ENCODE peak calls at places on chromosome 20, in ten cellular contexts. G is ovary; B is endothelial cell of umbilical vein; D is CD8-positive, alpha-beta T cell; T is A549; A is suprapubic skin; N is progenitor cell of endocrine pancreas; S is breast epithelium; V is uterus; Z is fibroblast of lung. W is an unnamed sample.

GRCh38 chr20:32820000-32820697 is 395 bp downstream of the MAPRE1 start:
- DNase-seq in A (peak), S (no peak), G (no peak), Z (peak), D (peak), T (peak), B (peak), V (peak), N (peak), W (no peak)

GRCh38 chr20:7596541-7596940 is 343.7 kb downstream of the HAO1 start:
- DNase-seq in B (no peak), N (no peak), A (no peak), S (no peak), V (no peak), G (no peak), T (no peak), D (no peak), Z (no peak), W (no peak)

GRCh38 chr20:51608060-51608459 is 65.5 kb upstream of the NFATC2 start:
- DNase-seq in D (no peak), G (no peak), A (no peak), N (no peak), Z (no peak), B (no peak), V (no peak), S (no peak), T (no peak), W (no peak)

GRCh38 chr20:54320148-54320607 is 112.3 kb downstream of the PFDN4 start:
- DNase-seq in Z (peak), B (no peak), T (no peak), A (no peak), N (no peak), V (no peak), D (no peak), G (no peak), S (no peak), W (no peak)

GRCh38 chr20:14445902-14446301 is 108.5 kb upstream of the FLRT3 start:
- DNase-seq in N (no peak), T (no peak), D (no peak), V (no peak), S (no peak), A (no peak), Z (no peak), G (no peak), B (no peak), W (no peak)

GRCh38 chr20:62516345-62516744 is 40.5 kb upstream of the GATA5 start:
- DNase-seq in B (no peak), G (no peak), A (no peak), S (no peak), V (no peak), T (peak), D (no peak), Z (no peak), N (no peak), W (no peak)

GRCh38 chr20:3797592-3798404 is 1.7 kb downstream of the CDC25B start:
- DNase-seq in S (no peak), G (no peak), B (no peak), V (no peak), D (no peak), A (no peak), Z (peak), N (no peak), T (no peak), W (no peak)

GRCh38 chr20:55947701-55948100 is 57.6 kb downstream of the CBLN4 start:
- DNase-seq in S (no peak), Z (no peak), V (no peak), G (no peak), N (no peak), B (no peak), T (no peak), A (no peak), D (no peak), W (no peak)

GRCh38 chr20:46767127-46767761 is 57.8 kb downstream of the SLC2A10 start:
- DNase-seq in D (no peak), V (no peak), B (peak), A (no peak), T (peak), G (no peak), S (no peak), N (no peak), Z (peak), W (no peak)

GRCh38 chr20:41532935-41533334 is 85.2 kb downstream of the CHD6 start:
- DNase-seq in N (no peak), G (no peak), V (no peak), Z (no peak), S (no peak), A (no peak), D (no peak), T (no peak), B (no peak), W (no peak)

GRCh38 chr20:3405139-3405538 is 2.3 kb downstream of the DNAAF9 start:
- DNase-seq in N (no peak), T (no peak), G (no peak), Z (no peak), A (no peak), S (no peak), D (no peak), B (no peak), V (no peak), W (no peak)

GRCh38 chr20:31602779-31603441 is 2.2 kb upstream of the ID1 start:
- DNase-seq in Z (peak), B (peak), D (no peak), S (no peak), V (no peak), T (peak), G (no peak), N (no peak), A (no peak), W (no peak)

GRCh38 chr20:63330940-63331339 is 30.2 kb downstream of the CHRNA4 start:
- DNase-seq in V (no peak), S (no peak), T (no peak), D (no peak), B (no peak), Z (no peak), G (no peak), A (no peak), N (no peak), W (no peak)

GRCh38 chr20:23884771-23885162 is 5.2 kb upstream of the CST5 start:
- DNase-seq in B (no peak), D (no peak), Z (no peak), N (no peak), T (no peak), G (no peak), V (no peak), S (no peak), A (no peak), W (no peak)

GRCh38 chr20:63261808-63262528 is 7.7 kb upstream of the NKAIN4 start:
- DNase-seq in V (no peak), D (no peak), T (no peak), Z (no peak), B (no peak), S (no peak), N (no peak), G (no peak), A (no peak), W (no peak)

GRCh38 chr20:24370911-24371695 is 98.3 kb upstream of the SYNDIG1 start:
- DNase-seq in S (no peak), B (no peak), T (no peak), Z (no peak), D (no peak), A (no peak), G (no peak), V (no peak), N (no peak), W (no peak)

GRCh38 chr20:63940071-63940471 is 16.1 kb downstream of the UCKL1 start:
- DNase-seq in N (no peak), S (no peak), Z (no peak), V (no peak), D (no peak), B (no peak), A (no peak), G (no peak), T (no peak), W (no peak)

GRCh38 chr20:53599910-53600632 is 6.4 kb upstream of the ZNF217 start:
- DNase-seq in S (no peak), V (no peak), D (no peak), G (no peak), A (no peak), Z (no peak), N (no peak), B (no peak), T (no peak), W (no peak)

GRCh38 chr20:18879262-18879661 is 65.7 kb downstream of the SCP2D1 start:
- DNase-seq in A (no peak), T (no peak), S (no peak), D (no peak), Z (no peak), G (no peak), B (no peak), V (no peak), N (no peak), W (no peak)

GRCh38 chr20:19968488-19969073 is 48.6 kb upstream of the NAA20 start:
- DNase-seq in A (no peak), Z (no peak), N (no peak), G (no peak), T (no peak), V (no peak), D (no peak), S (no peak), B (no peak), W (no peak)

GRCh38 chr20:24970030-24970553 is 21.0 kb downstream of the CST7 start:
- DNase-seq in V (no peak), G (no peak), S (no peak), N (no peak), Z (no peak), B (no peak), A (no peak), D (no peak), T (no peak), W (no peak)

DNA sequence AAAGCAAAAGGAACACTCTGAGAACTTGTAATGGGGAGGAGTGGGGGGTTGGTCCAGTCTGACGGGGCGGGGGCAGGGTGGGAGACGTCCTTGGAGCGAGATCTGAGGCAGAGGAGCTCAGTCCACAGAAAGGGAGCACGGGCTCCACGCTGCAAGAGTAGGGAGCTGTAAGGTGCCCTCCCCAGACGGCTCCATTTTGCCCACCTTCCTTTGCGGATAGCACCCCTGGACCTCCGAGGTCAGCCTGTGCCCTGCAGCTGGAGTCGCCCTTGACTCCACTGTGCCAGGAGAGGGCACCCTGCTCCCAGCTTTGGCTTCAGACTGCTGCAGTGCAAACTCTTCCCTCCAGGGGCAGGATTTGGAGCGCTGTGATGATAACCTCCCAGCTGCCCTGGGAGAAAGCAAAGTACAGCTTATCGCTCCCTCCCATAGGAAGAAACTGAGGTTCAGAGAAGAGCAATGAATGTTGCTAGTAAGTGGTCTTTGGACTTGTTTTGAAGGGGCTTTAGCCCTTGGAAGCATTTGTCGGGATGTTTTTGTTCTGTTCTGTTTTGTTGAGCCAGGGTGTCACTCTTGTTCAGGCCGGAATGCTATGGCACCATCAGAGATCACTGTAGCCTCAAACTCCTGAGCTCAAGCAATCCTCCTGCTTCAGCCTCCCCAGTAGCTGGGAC is 9.5 kb upstream of the AHCY start:
- DNase-seq in N (peak), A (peak), S (peak), V (peak), D (peak), Z (peak), G (peak), B (peak), T (peak), W (peak)
- TF ChIP-seq CTCF in N (peak), A (peak), S (peak), V (peak), D (peak), Z (peak), G (peak), B (peak), T (peak), W (peak)

DNA sequence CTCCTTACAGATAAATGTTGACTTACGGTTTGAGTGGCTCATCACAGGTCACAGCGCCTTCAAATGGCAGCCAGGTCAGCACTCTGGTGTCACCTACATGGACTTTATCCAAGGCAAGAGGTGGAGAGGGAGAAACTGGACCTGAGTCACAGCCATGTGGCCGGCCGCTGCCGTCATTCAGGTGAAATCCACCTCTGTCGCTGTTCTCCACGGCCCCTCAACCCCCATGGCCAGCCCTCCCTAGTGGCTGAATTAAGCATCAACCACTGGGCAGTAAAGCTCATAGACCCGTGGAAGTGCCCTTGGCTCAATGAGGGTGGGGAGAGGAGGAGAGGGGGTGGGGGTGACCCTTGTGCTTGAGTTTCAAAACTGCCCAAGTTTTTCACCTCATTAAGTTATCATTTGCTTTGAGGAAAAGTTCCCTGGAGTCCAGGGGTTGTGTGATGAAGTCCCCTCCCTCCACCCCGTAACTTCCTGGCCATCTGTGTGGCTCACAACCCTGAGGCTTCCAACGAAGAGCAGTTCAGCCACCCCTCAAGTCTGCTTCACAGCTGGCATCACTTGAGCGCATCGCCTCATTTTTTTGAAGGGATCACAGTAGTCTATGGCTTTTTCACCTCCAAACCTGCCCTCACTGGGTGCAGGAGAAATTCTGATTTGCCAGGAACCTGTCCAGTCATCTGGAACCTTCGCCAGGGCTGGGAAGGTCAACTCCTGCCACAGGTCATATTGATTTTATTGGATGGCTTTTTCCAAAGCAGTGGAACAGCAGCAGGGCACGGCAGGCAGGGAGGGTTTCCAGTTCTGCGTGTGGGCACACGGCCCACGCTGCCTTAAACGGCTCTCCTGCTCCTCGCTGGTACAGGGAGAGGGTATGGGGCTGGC is 43.5 kb upstream of the APCDD1L start:
- DNase-seq in N (no peak), B (no peak), T (no peak), A (no peak), V (no peak), Z (no peak), G (no peak), S (peak), D (no peak), W (no peak)
- TF ChIP-seq CTCF in N (no peak), B (no peak), T (no peak), A (no peak), V (no peak), Z (no peak), G (no peak), S (no peak), D (no peak), W (no peak)

GRCh38 chr20:57582029-57582378 is 21.1 kb downstream of the PCK1 start:
- DNase-seq in Z (no peak), T (no peak), G (no peak), B (no peak), D (no peak), S (no peak), V (no peak), A (no peak), N (no peak), W (no peak)

GRCh38 chr20:57583289-57584257 is 22.7 kb downstream of the PCK1 start:
- DNase-seq in A (no peak), T (no peak), B (no peak), Z (no peak), N (no peak), V (no peak), G (no peak), D (no peak), S (no peak), W (no peak)

GRCh38 chr20:57580478-57581201 is 19.7 kb downstream of the PCK1 start:
- DNase-seq in Z (no peak), S (no peak), V (no peak), N (no peak), D (no peak), G (no peak), T (no peak), A (no peak), B (no peak), W (no peak)

GRCh38 chr20:57581202-57582028 is 20.5 kb downstream of the PCK1 start:
- DNase-seq in A (no peak), B (no peak), D (no peak), G (no peak), Z (no peak), T (no peak), V (no peak), S (no peak), N (no peak), W (no peak)

DNA sequence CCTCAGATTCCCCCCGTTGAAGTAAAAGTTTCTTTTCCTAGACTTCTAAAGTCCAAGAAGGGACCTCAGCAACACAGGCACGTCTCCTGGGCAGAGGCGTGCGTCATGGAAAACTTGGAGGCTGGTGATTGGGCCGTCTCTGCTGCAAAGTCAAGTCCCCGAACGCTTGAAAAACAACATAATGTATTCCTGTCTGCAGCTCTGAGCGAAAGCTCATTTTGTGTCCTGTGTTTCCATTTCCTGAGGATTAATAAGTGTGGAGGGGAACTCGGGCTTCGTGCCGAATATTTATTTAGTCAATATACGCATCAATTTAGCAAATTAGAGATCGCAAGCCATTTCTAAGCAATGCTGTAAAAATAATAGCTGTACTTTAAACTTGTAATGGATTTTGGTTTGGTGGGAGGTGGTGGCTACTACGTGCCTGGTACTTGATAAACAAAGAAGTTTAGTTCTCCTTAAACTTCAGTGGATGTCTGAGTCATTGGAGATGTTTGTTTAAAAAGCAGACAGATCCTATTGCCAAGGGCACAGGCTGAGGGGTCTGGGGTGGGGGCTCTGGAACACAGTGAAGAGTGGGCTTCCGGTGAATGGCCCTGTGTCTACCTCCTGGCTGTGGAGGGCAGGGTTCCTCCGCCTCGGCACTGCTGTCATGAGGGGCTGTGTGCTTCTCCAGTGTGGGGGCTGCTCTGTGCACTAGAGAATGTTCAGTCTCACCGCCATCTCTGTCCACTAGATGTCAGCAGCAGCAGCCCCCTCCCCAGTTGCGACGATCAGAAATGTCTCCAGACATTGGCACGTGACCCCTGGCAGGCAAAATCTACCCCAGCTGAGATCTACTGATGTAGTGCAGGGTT is 21.8 kb downstream of the PCK1 start:
- DNase-seq in Z (peak), V (peak), D (no peak), N (no peak), T (no peak), S (no peak), A (no peak), G (peak), B (peak), W (no peak)
- TF ChIP-seq CTCF in Z (no peak), V (peak), D (no peak), N (peak), T (peak), S (no peak), A (no peak), G (no peak), B (peak), W (no peak)

DNA sequence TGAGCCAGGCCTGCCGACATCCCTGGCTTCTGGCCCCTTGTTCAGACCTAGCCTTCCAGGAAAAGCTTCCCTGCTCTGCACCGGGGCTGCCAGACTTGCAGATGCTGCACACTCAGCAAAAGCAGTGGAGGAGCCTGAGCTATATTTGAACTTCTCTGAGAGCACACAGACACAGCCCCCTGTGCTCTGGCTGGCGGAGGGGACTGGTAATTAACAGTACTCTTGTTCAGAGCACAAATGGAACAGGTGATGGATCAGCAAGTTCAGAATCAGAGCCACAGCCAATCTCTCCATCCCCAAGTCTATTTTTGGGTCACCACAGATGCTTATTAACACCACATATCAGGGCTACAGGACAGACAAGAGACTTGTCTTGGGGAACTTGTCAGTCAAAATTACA is 27.6 kb upstream of the RIMS4 start:
- DNase-seq in G (no peak), D (no peak), N (no peak), T (no peak), A (no peak), B (no peak), Z (no peak), S (no peak), V (no peak), W (no peak)
- TF ChIP-seq CTCF in G (no peak), D (no peak), N (no peak), T (no peak), A (no peak), B (no peak), Z (no peak), S (no peak), V (no peak), W (no peak)

DNA sequence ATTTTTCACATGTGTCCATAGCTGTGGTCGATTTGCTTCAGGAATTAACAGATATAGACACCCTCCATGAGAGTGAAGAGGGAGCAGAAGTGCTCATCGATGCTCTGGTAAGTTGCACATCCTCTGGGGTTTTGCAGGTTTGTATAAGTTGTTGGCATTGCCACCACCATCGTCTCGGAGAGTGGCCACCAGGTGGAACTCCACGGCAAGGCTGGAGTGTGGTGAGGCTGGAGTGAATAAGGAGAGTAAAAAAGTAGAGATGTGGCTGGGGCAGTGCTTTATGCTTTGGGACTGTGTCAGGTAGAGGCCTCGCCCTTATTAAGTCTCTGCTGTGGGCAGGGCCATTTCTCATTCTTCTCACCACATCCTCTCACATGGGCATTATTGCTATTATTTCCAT is 63.7 kb downstream of the CTNNBL1 start:
- DNase-seq in V (no peak), G (no peak), Z (no peak), S (no peak), B (no peak), N (no peak), D (no peak), T (no peak), A (no peak), W (no peak)
- TF ChIP-seq CTCF in V (no peak), G (no peak), Z (no peak), S (no peak), B (no peak), N (no peak), D (no peak), T (no peak), A (no peak), W (no peak)

GRCh38 chr20:9374480-9374879 is 139.9 kb upstream of the LAMP5 start:
- DNase-seq in N (no peak), S (no peak), Z (peak), A (no peak), T (no peak), G (no peak), D (no peak), V (no peak), B (no peak), W (no peak)
- TF ChIP-seq CTCF in N (no peak), S (no peak), Z (no peak), A (no peak), T (no peak), G (no peak), D (no peak), V (no peak), B (no peak), W (no peak)

W was measured in activated B cell treated with CpG ODN at 0.5 μM for 24 hours.